ENCODE peak calls at places on chromosomes 12 and 14, in four cellular contexts. One of them, this sample, is unnamed.

GRCh38 chr14:60327447-60328331 is 78.7 kb downstream of the PPM1A start:
- DNase-seq in GM12878: peak
- DNase-seq in HepG2: no peak
- DNase-seq in K562: no peak
- DNase-seq in this sample: no peak

GRCh38 chr14:22407033-22407432 is 182.0 kb downstream of the DAD1 start:
- DNase-seq in K562: no peak
- DNase-seq in GM12878: no peak
- DNase-seq in HepG2: no peak
- DNase-seq in this sample: no peak

GRCh38 chr14:81474156-81474492 is 59.5 kb downstream of the SEL1L start:
- DNase-seq in K562: no peak
- DNase-seq in HepG2: no peak
- DNase-seq in GM12878: peak
- DNase-seq in this sample: no peak

GRCh38 chr14:102230481-102231210 is 74.3 kb downstream of the MOK start:
- DNase-seq in K562: no peak
- DNase-seq in HepG2: no peak
- DNase-seq in GM12878: no peak
- DNase-seq in this sample: no peak

GRCh38 chr12:67155863-67156262 is 113.3 kb upstream of the CAND1 start:
- DNase-seq in GM12878: no peak
- DNase-seq in HepG2: no peak
- DNase-seq in K562: no peak
- DNase-seq in this sample: peak

GRCh38 chr14:81343701-81344100 is 56.4 kb downstream of the STON2 start:
- DNase-seq in K562: no peak
- DNase-seq in GM12878: no peak
- DNase-seq in HepG2: no peak
- DNase-seq in this sample: no peak

GRCh38 chr14:68610251-68610793 is 182.5 kb downstream of the ZFP36L1 start:
- DNase-seq in GM12878: no peak
- DNase-seq in HepG2: peak
- DNase-seq in K562: no peak
- DNase-seq in this sample: no peak

GRCh38 chr12:43937947-43938346 is 102.1 kb downstream of the TMEM117 start:
- DNase-seq in K562: peak
- DNase-seq in HepG2: peak
- DNase-seq in GM12878: no peak
- DNase-seq in this sample: peak

GRCh38 chr12:82942963-82943362 is 256.3 kb downstream of the TMTC2 start:
- DNase-seq in GM12878: no peak
- DNase-seq in HepG2: no peak
- DNase-seq in K562: no peak
- DNase-seq in this sample: no peak

GRCh38 chr12:6644903-6645302 is 2.3 kb downstream of the ACRBP start:
- DNase-seq in K562: no peak
- DNase-seq in GM12878: no peak
- DNase-seq in HepG2: no peak
- DNase-seq in this sample: no peak

GRCh38 chr14:64060648-64061096 is 207.9 kb downstream of the SYNE2 start:
- DNase-seq in K562: peak
- DNase-seq in HepG2: peak
- DNase-seq in GM12878: no peak
- DNase-seq in this sample: peak

GRCh38 chr14:68328509-68328908 is 464.4 kb downstream of the ZFP36L1 start:
- DNase-seq in GM12878: no peak
- DNase-seq in K562: no peak
- DNase-seq in HepG2: no peak
- DNase-seq in this sample: no peak

GRCh38 chr12:67320614-67321305 is 51.6 kb downstream of the CAND1 start:
- DNase-seq in K562: no peak
- DNase-seq in GM12878: no peak
- DNase-seq in HepG2: no peak
- DNase-seq in this sample: no peak

GRCh38 chr14:23118506-23119361 is at the start of gene CEBPE:
- DNase-seq in K562: no peak
- DNase-seq in GM12878: no peak
- DNase-seq in HepG2: no peak
- DNase-seq in this sample: no peak

GRCh38 chr14:56027916-56028637 is 90.1 kb upstream of the PELI2 start:
- DNase-seq in K562: no peak
- DNase-seq in HepG2: no peak
- DNase-seq in GM12878: no peak
- DNase-seq in this sample: no peak

GRCh38 chr12:46675736-46676135 is 150.1 kb downstream of the SLC38A4 start:
- DNase-seq in GM12878: no peak
- DNase-seq in K562: peak
- DNase-seq in HepG2: peak
- DNase-seq in this sample: no peak

GRCh38 chr12:79549531-79550271 is 141.1 kb downstream of the PAWR start:
- DNase-seq in K562: no peak
- DNase-seq in HepG2: peak
- DNase-seq in GM12878: no peak
- DNase-seq in this sample: peak

GRCh38 chr14:74927225-74927624 is 4.2 kb upstream of the RPS6KL1 start:
- DNase-seq in K562: peak
- DNase-seq in GM12878: no peak
- DNase-seq in HepG2: no peak
- DNase-seq in this sample: no peak

GRCh38 chr14:29236848-29237247 is 470.3 kb downstream of the FOXG1 start:
- DNase-seq in K562: no peak
- DNase-seq in GM12878: no peak
- DNase-seq in HepG2: no peak
- DNase-seq in this sample: peak

GRCh38 chr14:49550284-49551184 is 35.6 kb downstream of the RPS29 start:
- DNase-seq in HepG2: peak
- DNase-seq in K562: no peak
- DNase-seq in GM12878: no peak
- DNase-seq in this sample: peak

GRCh38 chr14:65776193-65776592 is 363.7 kb downstream of the FUT8 start:
- DNase-seq in HepG2: no peak
- DNase-seq in GM12878: no peak
- DNase-seq in K562: no peak
- DNase-seq in this sample: no peak

GRCh38 chr14:91870001-91870400 is 2.7 kb upstream of the TC2N start:
- DNase-seq in K562: no peak
- DNase-seq in GM12878: no peak
- DNase-seq in HepG2: peak
- DNase-seq in this sample: no peak

GRCh38 chr12:4562034-4562657 is at the start of gene DYRK4:
- DNase-seq in HepG2: peak
- DNase-seq in GM12878: no peak
- DNase-seq in K562: peak
- DNase-seq in this sample: no peak

GRCh38 chr14:33254876-33255275 is 316.2 kb downstream of the NPAS3 start:
- DNase-seq in GM12878: no peak
- DNase-seq in K562: no peak
- DNase-seq in HepG2: no peak
- DNase-seq in this sample: no peak

GRCh38 chr14:103136388-103137271 is 13.4 kb downstream of the TNFAIP2 start:
- DNase-seq in HepG2: no peak
- DNase-seq in K562: peak
- DNase-seq in GM12878: no peak
- DNase-seq in this sample: no peak

GRCh38 chr12:128387811-128388422 is 120.9 kb downstream of the TMEM132C start:
- DNase-seq in K562: peak
- DNase-seq in HepG2: peak
- DNase-seq in GM12878: no peak
- DNase-seq in this sample: peak

GRCh38 chr12:24903305-24904088 is 45.4 kb downstream of the BCAT1 start:
- DNase-seq in GM12878: no peak
- DNase-seq in K562: no peak
- DNase-seq in HepG2: no peak
- DNase-seq in this sample: no peak

GRCh38 chr14:65318636-65319506 is 93.7 kb upstream of the FUT8 start:
- DNase-seq in GM12878: peak
- DNase-seq in K562: no peak
- DNase-seq in HepG2: no peak
- DNase-seq in this sample: no peak

GRCh38 chr12:131094831-131095805 is 141.4 kb downstream of the ADGRD1 start:
- DNase-seq in GM12878: no peak
- DNase-seq in K562: no peak
- DNase-seq in HepG2: no peak
- DNase-seq in this sample: no peak

GRCh38 chr12:76288218-76288617 is 60.0 kb downstream of the BBS10 start:
- DNase-seq in HepG2: no peak
- DNase-seq in K562: no peak
- DNase-seq in GM12878: no peak
- DNase-seq in this sample: no peak

GRCh38 chr14:104316723-104317499 is 178.5 kb downstream of the KIF26A start:
- DNase-seq in K562: no peak
- DNase-seq in GM12878: no peak
- DNase-seq in HepG2: no peak
- DNase-seq in this sample: no peak

GRCh38 chr12:1922075-1922709 is 3.7 kb upstream of the CACNA2D4 start:
- DNase-seq in HepG2: no peak
- DNase-seq in GM12878: no peak
- DNase-seq in K562: no peak
- DNase-seq in this sample: no peak

GRCh38 chr12:62472472-62472871 is 5.8 kb downstream of the MON2 start:
- DNase-seq in HepG2: no peak
- DNase-seq in GM12878: no peak
- DNase-seq in K562: peak
- DNase-seq in this sample: no peak

GRCh38 chr14:41607119-41607785 is 576 bp downstream of the LRFN5 start:
- DNase-seq in GM12878: no peak
- DNase-seq in HepG2: no peak
- DNase-seq in K562: no peak
- DNase-seq in this sample: no peak

GRCh38 chr14:41606249-41607118 is at the start of gene LRFN5:
- DNase-seq in K562: no peak
- DNase-seq in GM12878: no peak
- DNase-seq in HepG2: no peak
- DNase-seq in this sample: no peak

GRCh38 chr14:41607966-41608663 is 1.4 kb downstream of the LRFN5 start:
- DNase-seq in K562: no peak
- DNase-seq in GM12878: no peak
- DNase-seq in HepG2: no peak
- DNase-seq in this sample: no peak

GRCh38 chr14:41605550-41606248 is 977 bp upstream of the LRFN5 start:
- DNase-seq in K562: no peak
- DNase-seq in GM12878: no peak
- DNase-seq in HepG2: no peak
- DNase-seq in this sample: no peak

DNA sequence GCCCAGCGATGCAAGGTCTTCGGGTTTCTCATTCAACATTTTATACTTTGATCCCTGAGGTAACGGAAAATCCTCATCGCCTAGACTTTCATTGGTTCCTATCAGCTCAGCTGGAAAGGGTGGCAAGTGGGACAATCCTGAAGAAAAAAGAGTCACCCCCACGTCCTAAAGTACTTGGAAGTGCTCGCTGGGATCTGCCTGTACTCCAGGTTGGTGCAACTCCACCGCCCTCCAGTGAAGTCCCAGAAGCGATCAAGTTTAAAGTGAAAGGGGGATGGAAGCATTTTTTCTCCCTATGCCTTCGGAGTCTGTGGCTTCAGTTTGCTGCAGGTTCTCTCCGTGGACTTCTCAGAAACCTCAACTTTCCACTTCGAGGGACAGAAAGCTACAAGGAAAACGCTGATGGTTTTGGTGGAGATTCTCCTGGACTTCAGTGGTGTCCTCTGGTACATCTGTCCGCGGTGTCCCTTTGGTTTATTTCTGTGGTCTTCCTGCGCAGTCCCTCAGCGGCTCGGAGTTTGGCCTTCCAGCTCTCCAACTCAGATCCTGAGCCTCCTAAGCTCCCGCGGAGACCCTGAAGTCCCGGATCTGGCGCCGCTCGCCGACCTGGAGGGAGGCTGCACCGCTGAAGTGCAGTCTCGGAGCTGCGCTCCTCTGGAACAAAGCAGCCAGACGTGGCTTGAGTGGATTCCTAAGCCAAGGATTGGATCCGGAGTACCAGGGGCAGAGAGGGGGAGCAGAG is 1.7 kb upstream of the LRFN5 start:
- DNase-seq in GM12878: no peak
- DNase-seq in K562: peak
- DNase-seq in HepG2: no peak
- DNase-seq in this sample: no peak
- TF ChIP-seq USF2 in GM12878: no peak
- TF ChIP-seq USF2 in K562: no peak
- TF ChIP-seq USF2 in HepG2: no peak
- TF ChIP-seq USF2 in this sample: no peak

GRCh38 chr12:104596128-104596799 is 139.5 kb downstream of the CHST11 start:
- DNase-seq in K562: no peak
- DNase-seq in HepG2: no peak
- DNase-seq in GM12878: no peak
- DNase-seq in this sample: peak
- TF ChIP-seq POLR2AphosphoS2 in K562: no peak
- TF ChIP-seq POLR2AphosphoS2 in HepG2: no peak
- TF ChIP-seq POLR2AphosphoS2 in GM12878: no peak
- TF ChIP-seq POLR2AphosphoS2 in this sample: no peak

GRCh38 chr14:99007795-99008194 is 264.2 kb downstream of the BCL11B start:
- DNase-seq in HepG2: no peak
- DNase-seq in GM12878: no peak
- DNase-seq in K562: no peak
- DNase-seq in this sample: no peak
- TF ChIP-seq CHD2 in HepG2: no peak
- TF ChIP-seq CHD2 in GM12878: no peak
- TF ChIP-seq CHD2 in K562: no peak
- TF ChIP-seq CHD2 in this sample: no peak

GRCh38 chr12:3295648-3296408 is 195.2 kb upstream of the PRMT8 start:
- DNase-seq in HepG2: no peak
- DNase-seq in K562: no peak
- DNase-seq in GM12878: no peak
- DNase-seq in this sample: no peak
- TF ChIP-seq USF2 in HepG2: no peak
- TF ChIP-seq USF2 in K562: no peak
- TF ChIP-seq USF2 in GM12878: no peak
- TF ChIP-seq USF2 in this sample: no peak

DNA sequence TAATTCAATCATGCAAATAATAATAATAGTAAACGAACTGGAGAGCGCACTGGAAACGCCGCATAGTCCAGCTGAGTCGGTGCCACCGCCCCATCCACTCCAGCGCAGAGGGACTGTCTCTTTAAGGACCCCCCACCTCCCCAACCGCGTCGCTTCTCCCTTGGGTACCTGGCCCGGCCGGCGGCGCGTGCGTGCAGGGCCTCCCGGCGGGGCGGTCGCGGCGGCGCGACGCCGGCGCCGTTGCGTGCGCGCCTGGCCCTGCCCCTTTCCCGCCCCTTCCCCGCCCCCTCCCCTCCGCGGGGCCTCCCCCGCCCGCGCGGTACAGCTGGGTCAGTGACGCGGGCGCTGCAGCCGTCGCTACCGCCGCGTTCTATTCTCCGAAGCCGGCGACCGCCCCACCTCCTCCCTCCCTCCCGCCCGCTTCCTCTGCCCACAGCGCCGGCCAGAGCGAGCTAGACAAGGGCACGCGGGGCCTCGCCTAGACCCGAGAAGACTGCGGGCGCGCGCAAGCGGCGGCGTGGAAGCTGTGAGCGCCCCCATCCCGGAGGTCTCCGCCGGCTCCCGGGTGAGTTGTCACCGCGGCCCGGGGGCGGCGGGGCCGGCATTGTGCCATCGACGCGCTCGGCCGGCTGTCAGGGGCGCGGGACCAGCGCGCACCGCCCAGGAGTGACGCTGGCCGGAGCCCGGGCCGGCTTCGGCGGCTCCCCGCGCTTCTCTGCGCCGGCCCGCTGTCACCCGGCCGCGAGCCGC is at the start of gene SUSD6:
- DNase-seq in GM12878: no peak
- DNase-seq in HepG2: peak
- DNase-seq in K562: peak
- DNase-seq in this sample: peak
- TF ChIP-seq POLR2AphosphoS2 in GM12878: no peak
- TF ChIP-seq POLR2AphosphoS2 in HepG2: no peak
- TF ChIP-seq POLR2AphosphoS2 in K562: no peak
- TF ChIP-seq POLR2AphosphoS2 in this sample: no peak

This sample was measured in A549.